ENCODE peak calls at places on chromosomes 2 and 18, in four cellular contexts. One of them, this sample, is unnamed.

GRCh38 chr2:1584691-1585485 is 159.4 kb downstream of the PXDN start:
- DNase-seq in GM12878: no peak
- DNase-seq in lower lobe of right lung: peak; percentile 26
- DNase-seq in left lung: peak; percentile 45
- DNase-seq in this sample: no peak

GRCh38 chr2:201258666-201258999 is 1.7 kb upstream of the CASP8 start:
- DNase-seq in GM12878: no peak
- DNase-seq in lower lobe of right lung: no peak
- DNase-seq in left lung: no peak
- DNase-seq in this sample: peak; percentile 85

GRCh38 chr18:11998182-11998581 is 16.9 kb downstream of the IMPA2 start:
- DNase-seq in lower lobe of right lung: peak; percentile 29
- DNase-seq in left lung: peak; percentile 47
- DNase-seq in GM12878: no peak
- DNase-seq in this sample: no peak

GRCh38 chr18:44732604-44733003 is 51.9 kb downstream of the SETBP1 start:
- DNase-seq in left lung: no peak
- DNase-seq in lower lobe of right lung: no peak
- DNase-seq in GM12878: no peak
- DNase-seq in this sample: no peak

GRCh38 chr18:23883277-23883790 is 131.2 kb upstream of the TTC39C start:
- DNase-seq in left lung: no peak
- DNase-seq in lower lobe of right lung: no peak
- DNase-seq in GM12878: no peak
- DNase-seq in this sample: no peak

GRCh38 chr18:49206717-49207116 is 253.7 kb downstream of the DYM start:
- DNase-seq in lower lobe of right lung: no peak
- DNase-seq in GM12878: no peak
- DNase-seq in left lung: no peak
- DNase-seq in this sample: no peak

GRCh38 chr2:229920011-229920781 is 1.6 kb downstream of the TRIP12 start:
- DNase-seq in lower lobe of right lung: no peak
- DNase-seq in left lung: no peak
- DNase-seq in GM12878: no peak
- DNase-seq in this sample: peak; percentile 26

GRCh38 chr2:235746257-235746934 is 252.6 kb downstream of the AGAP1 start:
- DNase-seq in left lung: no peak
- DNase-seq in GM12878: no peak
- DNase-seq in lower lobe of right lung: no peak
- DNase-seq in this sample: peak; percentile 44

GRCh38 chr2:56185582-56186046 is 1.8 kb downstream of the CCDC85A start:
- DNase-seq in GM12878: no peak
- DNase-seq in lower lobe of right lung: peak; percentile 53
- DNase-seq in left lung: peak; percentile 69
- DNase-seq in this sample: no peak

GRCh38 chr2:50455351-50455750 is 576.6 kb downstream of the NRXN1 start:
- DNase-seq in GM12878: no peak
- DNase-seq in lower lobe of right lung: no peak
- DNase-seq in left lung: no peak
- DNase-seq in this sample: no peak

GRCh38 chr2:43228782-43229659 is 2.6 kb upstream of the ZFP36L2 start:
- DNase-seq in left lung: no peak
- DNase-seq in lower lobe of right lung: peak; percentile 4
- DNase-seq in GM12878: no peak
- DNase-seq in this sample: no peak

GRCh38 chr2:65053199-65053598 is 3.0 kb upstream of the CEP68 start:
- DNase-seq in left lung: no peak
- DNase-seq in lower lobe of right lung: no peak
- DNase-seq in GM12878: peak; percentile 91
- DNase-seq in this sample: peak; percentile 83

GRCh38 chr2:47223980-47224379 is 68.9 kb upstream of the STPG4 start:
- DNase-seq in lower lobe of right lung: no peak
- DNase-seq in GM12878: no peak
- DNase-seq in left lung: no peak
- DNase-seq in this sample: no peak

GRCh38 chr2:95314598-95314963 is 17.4 kb downstream of the KCNIP3 start:
- DNase-seq in lower lobe of right lung: no peak
- DNase-seq in GM12878: no peak
- DNase-seq in left lung: peak; percentile 61
- DNase-seq in this sample: no peak

GRCh38 chr18:62499263-62499650 is 23.6 kb upstream of the ZCCHC2 start:
- DNase-seq in GM12878: no peak
- DNase-seq in left lung: peak; percentile 61
- DNase-seq in lower lobe of right lung: no peak
- DNase-seq in this sample: peak; percentile 73

GRCh38 chr2:153477641-153478288 is 797 bp downstream of the RPRM start:
- DNase-seq in left lung: peak; percentile 58
- DNase-seq in GM12878: no peak
- DNase-seq in lower lobe of right lung: no peak
- DNase-seq in this sample: no peak

GRCh38 chr2:169877406-169877805 is 50.2 kb downstream of the UBR3 start:
- DNase-seq in GM12878: no peak
- DNase-seq in lower lobe of right lung: no peak
- DNase-seq in left lung: no peak
- DNase-seq in this sample: no peak

GRCh38 chr2:229586746-229587705 is 127.3 kb downstream of the DNER start:
- DNase-seq in left lung: peak; percentile 86
- DNase-seq in GM12878: no peak
- DNase-seq in lower lobe of right lung: peak; percentile 82
- DNase-seq in this sample: peak; percentile 51

GRCh38 chr2:25521665-25522387 is 151.6 kb downstream of the DTNB start:
- DNase-seq in left lung: no peak
- DNase-seq in lower lobe of right lung: no peak
- DNase-seq in GM12878: peak; percentile 90
- DNase-seq in this sample: peak; percentile 56

GRCh38 chr2:118841450-118841827 is 6.0 kb downstream of the EN1 start:
- DNase-seq in lower lobe of right lung: no peak
- DNase-seq in left lung: no peak
- DNase-seq in GM12878: no peak
- DNase-seq in this sample: no peak

GRCh38 chr2:44245068-44245861 is 30.0 kb upstream of the SLC3A1 start:
- DNase-seq in left lung: no peak
- DNase-seq in lower lobe of right lung: no peak
- DNase-seq in GM12878: no peak
- DNase-seq in this sample: peak; percentile 43

GRCh38 chr2:169509230-169509917 is at the start of gene KLHL41:
- DNase-seq in lower lobe of right lung: no peak
- DNase-seq in left lung: no peak
- DNase-seq in GM12878: no peak
- DNase-seq in this sample: no peak

GRCh38 chr2:16613475-16613874 is 52.2 kb downstream of the CYRIA start:
- DNase-seq in GM12878: no peak
- DNase-seq in left lung: no peak
- DNase-seq in lower lobe of right lung: no peak
- DNase-seq in this sample: no peak

GRCh38 chr2:157032019-157032418 is 225.5 kb upstream of the GALNT5 start:
- DNase-seq in GM12878: no peak
- DNase-seq in lower lobe of right lung: no peak
- DNase-seq in left lung: no peak
- DNase-seq in this sample: no peak

GRCh38 chr2:6202756-6203155 is 510.6 kb downstream of the SOX11 start:
- DNase-seq in left lung: no peak
- DNase-seq in GM12878: no peak
- DNase-seq in lower lobe of right lung: no peak
- DNase-seq in this sample: no peak

GRCh38 chr2:107588960-107589542 is 237.6 kb upstream of the RGPD4 start:
- DNase-seq in left lung: no peak
- DNase-seq in lower lobe of right lung: no peak
- DNase-seq in GM12878: no peak
- DNase-seq in this sample: no peak

GRCh38 chr2:128733450-128733849 is 414.8 kb upstream of the HS6ST1 start:
- DNase-seq in left lung: no peak
- DNase-seq in GM12878: no peak
- DNase-seq in lower lobe of right lung: no peak
- DNase-seq in this sample: no peak

GRCh38 chr2:39399570-39399969 is 37.5 kb downstream of the MAP4K3 start:
- DNase-seq in GM12878: no peak
- DNase-seq in left lung: no peak
- DNase-seq in lower lobe of right lung: no peak
- DNase-seq in this sample: no peak

GRCh38 chr18:69636529-69637301 is 236.0 kb downstream of the DOK6 start:
- DNase-seq in left lung: peak; percentile 39
- DNase-seq in GM12878: no peak
- DNase-seq in lower lobe of right lung: no peak
- DNase-seq in this sample: no peak

GRCh38 chr2:15298769-15299168 is 262.4 kb downstream of the NBAS start:
- DNase-seq in lower lobe of right lung: no peak
- DNase-seq in GM12878: no peak
- DNase-seq in left lung: no peak
- DNase-seq in this sample: no peak

GRCh38 chr2:139790807-139791206 is 1010.6 kb upstream of the NXPH2 start:
- DNase-seq in GM12878: no peak
- DNase-seq in lower lobe of right lung: no peak
- DNase-seq in left lung: no peak
- DNase-seq in this sample: no peak

GRCh38 chr18:48155856-48156255 is 225.4 kb upstream of the SMAD2 start:
- DNase-seq in lower lobe of right lung: no peak
- DNase-seq in left lung: no peak
- DNase-seq in GM12878: no peak
- DNase-seq in this sample: no peak

GRCh38 chr18:48160622-48161021 is 230.2 kb upstream of the SMAD2 start:
- DNase-seq in GM12878: no peak
- DNase-seq in lower lobe of right lung: no peak
- DNase-seq in left lung: no peak
- DNase-seq in this sample: no peak

GRCh38 chr18:48158721-48159120 is 228.3 kb upstream of the SMAD2 start:
- DNase-seq in left lung: no peak
- DNase-seq in GM12878: no peak
- DNase-seq in lower lobe of right lung: no peak
- DNase-seq in this sample: no peak

GRCh38 chr18:48159816-48160215 is 229.4 kb upstream of the SMAD2 start:
- DNase-seq in GM12878: no peak
- DNase-seq in lower lobe of right lung: no peak
- DNase-seq in left lung: no peak
- DNase-seq in this sample: no peak

DNA sequence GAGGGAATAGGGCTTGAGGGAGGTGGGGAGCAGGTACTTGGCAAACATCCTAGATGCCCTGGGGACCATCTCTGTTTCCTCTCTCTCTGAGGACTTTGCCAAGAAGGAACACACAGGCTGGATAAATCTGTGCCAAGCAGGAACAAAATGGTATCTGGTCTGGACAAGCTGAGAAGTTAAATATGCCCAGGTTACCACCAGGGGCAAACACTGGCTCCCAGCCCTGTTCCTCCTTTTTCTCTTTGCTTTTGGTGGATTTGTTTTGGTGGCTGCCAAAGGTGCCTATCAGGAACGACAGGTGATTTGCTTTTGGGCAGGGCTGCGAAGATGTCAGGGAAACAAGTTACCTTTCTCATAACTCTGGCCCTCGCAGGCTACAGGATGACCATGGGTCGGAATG is 227.5 kb upstream of the SMAD2 start:
- DNase-seq in GM12878: no peak
- DNase-seq in left lung: no peak
- DNase-seq in lower lobe of right lung: no peak
- DNase-seq in this sample: no peak
- H3K27ac ChIP-seq in GM12878: no peak overlapping the region
- H3K27ac ChIP-seq in left lung: no peak overlapping the region
- H3K27ac ChIP-seq in lower lobe of right lung: no peak overlapping the region
- H3K27ac ChIP-seq in this sample: no peak overlapping the region

DNA sequence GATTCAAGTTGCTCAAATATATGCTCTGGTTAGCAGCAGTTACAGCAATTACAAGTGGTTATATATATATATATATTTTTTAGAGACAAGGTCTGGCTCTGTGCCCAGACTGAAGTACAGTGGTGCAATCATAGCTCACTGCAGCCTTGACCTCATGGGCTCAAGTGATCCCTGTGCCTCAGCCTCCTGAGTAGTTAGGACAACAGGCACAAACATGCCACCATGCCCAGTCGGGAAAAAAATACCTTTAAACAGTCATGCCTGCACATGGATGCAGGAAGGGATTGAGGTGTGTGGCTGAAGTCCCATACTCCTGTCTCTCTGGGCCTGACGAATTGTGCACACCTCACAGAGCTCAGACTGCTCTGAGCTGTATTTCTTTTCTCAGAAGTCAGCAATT is 19.6 kb upstream of the DNAH7 start:
- DNase-seq in left lung: no peak
- DNase-seq in GM12878: no peak
- DNase-seq in lower lobe of right lung: no peak
- DNase-seq in this sample: no peak
- TF ChIP-seq CTCF in left lung: no peak
- TF ChIP-seq CTCF in GM12878: no peak
- TF ChIP-seq CTCF in lower lobe of right lung: no peak
- TF ChIP-seq CTCF in this sample: no peak

DNA sequence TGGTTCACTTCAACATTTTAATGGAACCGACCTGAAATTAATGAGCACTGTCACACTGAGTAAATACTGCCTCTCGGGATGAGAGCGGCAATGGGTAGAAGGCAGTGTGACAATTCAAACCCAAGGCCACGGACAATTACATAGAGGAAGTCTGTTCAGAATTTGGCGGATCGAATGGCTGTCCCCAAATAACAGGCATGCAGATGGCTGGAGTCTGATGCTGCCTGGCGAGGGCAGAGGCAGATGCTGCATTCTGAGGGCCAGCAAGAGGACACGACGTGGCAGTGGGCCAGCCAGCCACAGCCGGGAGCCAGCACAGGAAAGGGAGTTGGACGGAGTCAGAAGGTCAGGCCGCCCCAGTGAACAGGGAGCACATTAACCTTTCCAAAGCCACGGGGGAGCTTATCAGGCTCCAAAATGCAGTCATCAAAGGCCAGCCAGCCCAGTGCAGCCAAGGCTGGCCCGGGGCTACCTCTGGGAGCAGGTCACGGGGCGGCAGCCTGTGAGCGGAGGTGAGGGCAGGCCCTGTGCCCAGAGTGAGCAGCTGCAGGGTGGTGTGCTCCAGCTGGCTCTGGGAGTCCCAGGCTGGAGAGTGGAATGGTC is 146.7 kb upstream of the REV1 start:
- DNase-seq in GM12878: no peak
- DNase-seq in lower lobe of right lung: peak; percentile 53
- DNase-seq in left lung: peak; percentile 82
- DNase-seq in this sample: no peak
- H3K27ac ChIP-seq in GM12878: no peak overlapping the region
- H3K27ac ChIP-seq in lower lobe of right lung: no peak overlapping the region
- H3K27ac ChIP-seq in left lung: no peak overlapping the region
- H3K27ac ChIP-seq in this sample: no peak overlapping the region

DNA sequence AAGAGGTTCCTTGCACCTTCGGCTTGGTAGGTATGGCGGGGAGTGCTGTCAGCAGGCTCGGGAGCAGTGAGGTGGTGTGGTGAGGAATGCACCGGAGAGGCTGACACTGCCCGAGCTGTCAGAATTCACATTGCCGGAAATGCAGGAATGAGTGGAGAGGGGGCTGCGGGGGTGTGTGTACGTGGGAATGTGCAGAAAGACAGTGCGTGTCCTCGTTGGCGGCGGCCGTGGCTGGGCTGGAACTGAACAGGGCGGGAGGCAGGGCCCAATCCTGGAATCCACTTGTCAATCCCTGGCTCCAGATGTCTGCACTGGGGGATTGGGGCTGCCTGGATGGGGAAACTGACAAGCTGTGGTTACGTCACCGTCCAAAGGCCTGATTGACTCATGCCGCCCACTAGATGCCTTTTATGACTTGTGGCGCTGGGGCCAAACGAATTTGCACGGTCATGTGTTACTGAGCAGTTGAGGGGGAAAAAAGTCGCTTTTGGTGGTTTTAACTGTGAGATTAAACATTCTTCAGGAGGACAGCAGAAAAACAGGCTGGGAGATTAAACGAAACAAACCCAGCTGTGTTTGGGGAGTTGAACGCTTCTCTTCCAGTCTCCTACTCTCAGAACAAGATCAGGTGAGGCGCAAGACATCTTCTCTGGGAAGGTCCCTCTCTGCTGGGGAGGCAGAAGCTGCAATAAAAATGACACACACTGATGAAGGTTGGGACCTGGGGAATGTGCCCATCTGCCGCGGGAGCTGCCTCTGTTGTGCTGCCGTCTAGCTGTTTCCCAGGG is 189.4 kb upstream of the GLI2 start:
- DNase-seq in lower lobe of right lung: no peak
- DNase-seq in left lung: no peak
- DNase-seq in GM12878: no peak
- DNase-seq in this sample: no peak
- TF ChIP-seq CTCF in lower lobe of right lung: no peak
- TF ChIP-seq CTCF in left lung: no peak
- TF ChIP-seq CTCF in GM12878: no peak
- TF ChIP-seq CTCF in this sample: no peak